ENCODE peak calls at places on chromosomes 12 and 14, in seven cellular contexts. Y is OCI-LY7, C is cardiac muscle cell, E is tibial nerve, Z is type B pancreatic cell, R is ascending aorta, U is B cell. H is an unnamed sample.

GRCh38 chr14:69685217-69685616 is 73.8 kb downstream of the SUSD6 start:
- DNase-seq in Y (no peak), R (no peak), C (no peak), Z (no peak), U (no peak), E (no peak), H (peak)

GRCh38 chr12:103667129-103667528 is 80.1 kb downstream of the STAB2 start:
- DNase-seq in R (no peak), Z (no peak), U (no peak), Y (no peak), C (no peak), E (no peak), H (no peak)

GRCh38 chr12:32947203-32947795 is 50.7 kb upstream of the PKP2 start:
- DNase-seq in U (no peak), R (no peak), Z (no peak), Y (peak), C (peak), E (no peak), H (no peak)

GRCh38 chr14:104469591-104469990 is 110.0 kb upstream of the C14orf180 start:
- DNase-seq in U (no peak), R (no peak), Y (no peak), Z (no peak), C (no peak), E (no peak), H (no peak)

GRCh38 chr14:72439707-72440106 is 454.2 kb downstream of the DPF3 start:
- DNase-seq in E (no peak), U (no peak), C (no peak), Y (no peak), Z (no peak), R (no peak), H (peak)

GRCh38 chr12:64675795-64676194 is 65.5 kb downstream of the RASSF3 start:
- DNase-seq in Y (no peak), E (no peak), Z (no peak), C (no peak), U (no peak), R (peak), H (no peak)

GRCh38 chr14:82755476-82755875 is 1221.8 kb upstream of the SEL1L start:
- DNase-seq in Z (no peak), Y (no peak), U (no peak), C (no peak), R (no peak), E (no peak), H (no peak)

GRCh38 chr12:106840217-106840616 is 65.7 kb downstream of the RIC8B start:
- DNase-seq in Z (no peak), Y (no peak), U (no peak), R (no peak), E (no peak), C (peak), H (no peak)

GRCh38 chr12:56104815-56105476 is 587 bp downstream of the PA2G4 start:
- DNase-seq in R (no peak), Y (peak), E (no peak), C (peak), Z (peak), U (no peak), H (peak)

GRCh38 chr12:11669348-11669747 is 19.9 kb downstream of the ETV6 start:
- DNase-seq in U (no peak), R (no peak), Y (no peak), Z (no peak), E (no peak), C (no peak), H (no peak)

GRCh38 chr12:104137175-104137901 is 672 bp downstream of the NFYB start:
- DNase-seq in C (peak), U (peak), Z (peak), E (no peak), Y (peak), R (no peak), H (peak)

GRCh38 chr14:79842270-79842669 is 369.0 kb downstream of the DIO2 start:
- DNase-seq in E (no peak), Y (no peak), Z (no peak), R (no peak), C (no peak), U (no peak), H (no peak)

GRCh38 chr14:32102152-32102787 is 25.2 kb downstream of the ARHGAP5 start:
- DNase-seq in Y (no peak), U (no peak), E (no peak), Z (no peak), R (no peak), C (no peak), H (peak)

GRCh38 chr14:95256011-95256775 is 63.5 kb downstream of the CLMN start:
- DNase-seq in Z (peak), R (no peak), U (no peak), Y (no peak), C (no peak), E (no peak), H (no peak)

GRCh38 chr12:65673291-65673690 is 151.0 kb upstream of the HMGA2 start:
- DNase-seq in C (no peak), Z (no peak), E (no peak), R (no peak), Y (no peak), U (no peak), H (no peak)

GRCh38 chr12:124125472-124125871 is 152.5 kb downstream of the ZNF664 start:
- DNase-seq in Z (no peak), U (no peak), C (no peak), Y (no peak), R (no peak), E (no peak), H (no peak)

GRCh38 chr14:94059998-94060397 is 21.0 kb downstream of the DDX24 start:
- DNase-seq in E (no peak), R (no peak), C (peak), U (no peak), Y (no peak), Z (no peak), H (no peak)

GRCh38 chr12:89873745-89874144 is 165.1 kb upstream of the ATP2B1 start:
- DNase-seq in C (peak), U (peak), E (no peak), Y (peak), R (no peak), Z (no peak), H (no peak)

GRCh38 chr14:79971330-79971729 is 240.0 kb downstream of the DIO2 start:
- DNase-seq in U (no peak), C (no peak), Z (no peak), Y (no peak), R (no peak), E (peak), H (no peak)

GRCh38 chr12:113445544-113446176 is 23.5 kb downstream of the SDSL start:
- DNase-seq in R (no peak), C (no peak), U (no peak), E (no peak), Z (no peak), Y (peak), H (no peak)

GRCh38 chr12:122951979-122952892 is 14.0 kb downstream of the ABCB9 start:
- DNase-seq in R (no peak), E (peak), C (peak), Z (no peak), U (peak), Y (peak), H (peak)

GRCh38 chr14:65107200-65107599 is 4.9 kb upstream of the MAX start:
- DNase-seq in E (no peak), R (no peak), U (no peak), Z (no peak), Y (no peak), C (no peak), H (no peak)

GRCh38 chr14:65109357-65109756 is 7.0 kb upstream of the MAX start:
- DNase-seq in U (no peak), Y (no peak), Z (no peak), C (no peak), E (no peak), R (no peak), H (no peak)

GRCh38 chr14:65106316-65106715 is 4.0 kb upstream of the MAX start:
- DNase-seq in R (no peak), E (no peak), C (no peak), Z (no peak), U (no peak), Y (no peak), H (no peak)

GRCh38 chr14:65115615-65116014 is 13.3 kb upstream of the MAX start:
- DNase-seq in C (no peak), R (no peak), E (no peak), Y (peak), U (no peak), Z (no peak), H (no peak)

GRCh38 chr14:65110525-65110924 is 8.2 kb upstream of the MAX start:
- DNase-seq in Y (no peak), E (no peak), Z (no peak), U (no peak), R (no peak), C (no peak), H (no peak)
- TF ChIP-seq CTCF in Y (no peak), E (no peak), Z (no peak), U (no peak), R (no peak), C (no peak), H (no peak)

GRCh38 chr14:74424606-74425005 is 1.4 kb downstream of the SYNDIG1L start:
- DNase-seq in U (no peak), R (no peak), E (no peak), Y (no peak), Z (no peak), C (no peak), H (no peak)
- TF ChIP-seq CTCF in U (no peak), R (no peak), E (no peak), Y (no peak), Z (no peak), C (no peak), H (no peak)

GRCh38 chr12:129195081-129195480 is 341.8 kb downstream of the GLT1D1 start:
- DNase-seq in Y (no peak), Z (no peak), U (no peak), R (no peak), C (no peak), E (no peak), H (no peak)
- TF ChIP-seq CTCF in Y (no peak), Z (no peak), U (no peak), R (no peak), C (no peak), E (no peak), H (no peak)

GRCh38 chr12:108912361-108912760 is 32.5 kb downstream of the DAO start:
- DNase-seq in C (no peak), Z (no peak), Y (no peak), R (no peak), E (no peak), U (no peak), H (no peak)

GRCh38 chr12:108905725-108906124 is 25.8 kb downstream of the DAO start:
- DNase-seq in E (no peak), Y (no peak), Z (no peak), R (no peak), C (no peak), U (no peak), H (no peak)

GRCh38 chr12:108907861-108908302 is 28.0 kb downstream of the DAO start:
- DNase-seq in Z (no peak), R (no peak), E (no peak), U (no peak), C (peak), Y (no peak), H (no peak)

GRCh38 chr12:108911915-108912314 is 32.0 kb downstream of the DAO start:
- DNase-seq in Y (no peak), E (no peak), U (no peak), C (no peak), R (no peak), Z (no peak), H (no peak)

DNA sequence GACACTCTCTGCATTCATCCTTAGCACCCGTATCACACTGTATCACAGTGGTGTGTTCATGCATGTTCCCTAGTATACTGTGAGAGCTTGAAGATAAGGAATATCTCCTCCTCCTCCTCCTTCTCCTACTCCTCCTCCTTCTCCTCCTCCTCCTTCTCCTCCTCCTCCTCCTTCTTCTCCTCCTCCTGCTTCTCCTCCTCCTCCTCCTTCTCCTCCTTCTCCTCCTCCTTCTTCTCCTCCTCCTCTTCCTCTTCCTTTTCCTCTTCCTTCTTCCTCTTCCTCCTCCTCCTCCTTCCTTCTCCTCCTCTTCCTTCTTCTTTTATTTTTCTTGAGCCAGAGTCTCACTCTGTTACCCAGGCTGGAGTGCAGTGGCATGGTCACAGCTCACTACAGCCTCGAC is 27.1 kb downstream of the DAO start:
- DNase-seq in C (no peak), Y (no peak), R (no peak), E (no peak), U (no peak), Z (no peak), H (no peak)
- TF ChIP-seq CTCF in C (no peak), Y (no peak), R (no peak), E (no peak), U (no peak), Z (no peak), H (no peak)

GRCh38 chr14:35406090-35406489 is 1.5 kb upstream of the NFKBIA start:
- DNase-seq in Y (no peak), U (no peak), C (no peak), E (no peak), R (no peak), Z (no peak), H (no peak)

GRCh38 chr14:35404246-35404495 is 378 bp downstream of the NFKBIA start:
- DNase-seq in C (no peak), E (no peak), Y (no peak), R (no peak), Z (no peak), U (no peak), H (no peak)

GRCh38 chr14:35403397-35404245 is 928 bp downstream of the NFKBIA start:
- DNase-seq in Z (peak), Y (peak), U (peak), E (peak), R (peak), C (peak), H (peak)

GRCh38 chr14:35405304-35405996 is 901 bp upstream of the NFKBIA start:
- DNase-seq in Z (no peak), C (no peak), Y (no peak), E (peak), U (no peak), R (no peak), H (no peak)

DNA sequence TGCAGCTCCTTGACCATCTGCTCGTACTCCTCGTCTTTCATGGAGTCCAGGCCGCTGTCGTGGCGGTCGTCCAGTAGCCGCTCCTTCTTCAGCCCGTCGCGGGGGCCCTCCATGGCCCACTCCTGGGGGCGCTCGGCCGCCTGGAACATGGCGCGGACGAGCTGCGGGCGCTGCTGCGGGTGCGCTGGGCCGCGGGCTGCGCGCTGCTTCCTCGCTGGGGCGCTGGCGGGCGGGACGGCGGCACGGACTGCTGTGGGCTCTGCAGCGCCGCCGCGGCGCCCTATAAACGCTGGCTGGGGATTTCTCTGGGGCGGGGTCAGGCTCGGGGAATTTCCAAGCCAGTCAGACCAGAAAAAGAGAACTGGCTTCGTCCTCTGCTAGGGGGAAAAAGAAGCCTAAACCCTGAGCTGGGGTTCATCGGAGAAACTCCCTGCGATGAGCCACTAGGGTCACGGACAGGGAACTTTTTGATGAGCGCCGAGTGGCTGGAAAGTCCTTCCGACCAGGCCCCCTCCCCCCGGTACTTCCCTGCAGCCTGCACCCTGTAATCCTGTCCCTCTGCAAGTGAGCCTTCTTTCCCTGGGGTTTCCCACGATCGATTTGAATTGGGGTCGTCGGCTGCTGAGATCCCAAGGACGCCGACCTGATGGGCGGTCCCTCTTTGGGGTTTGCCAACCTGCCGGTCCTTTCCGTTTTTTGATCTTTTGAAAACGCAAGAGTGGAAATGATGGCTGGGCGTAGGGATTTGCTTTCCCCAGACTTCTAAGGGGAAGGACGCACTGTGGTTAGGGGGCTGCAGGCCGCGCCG is at the start of gene NFKBIA:
- DNase-seq in R (peak), Z (peak), U (peak), C (peak), E (peak), Y (peak), H (peak)
- TF ChIP-seq CTCF in R (no peak), Z (peak), U (peak), C (peak), E (peak), Y (peak), H (no peak)

DNA sequence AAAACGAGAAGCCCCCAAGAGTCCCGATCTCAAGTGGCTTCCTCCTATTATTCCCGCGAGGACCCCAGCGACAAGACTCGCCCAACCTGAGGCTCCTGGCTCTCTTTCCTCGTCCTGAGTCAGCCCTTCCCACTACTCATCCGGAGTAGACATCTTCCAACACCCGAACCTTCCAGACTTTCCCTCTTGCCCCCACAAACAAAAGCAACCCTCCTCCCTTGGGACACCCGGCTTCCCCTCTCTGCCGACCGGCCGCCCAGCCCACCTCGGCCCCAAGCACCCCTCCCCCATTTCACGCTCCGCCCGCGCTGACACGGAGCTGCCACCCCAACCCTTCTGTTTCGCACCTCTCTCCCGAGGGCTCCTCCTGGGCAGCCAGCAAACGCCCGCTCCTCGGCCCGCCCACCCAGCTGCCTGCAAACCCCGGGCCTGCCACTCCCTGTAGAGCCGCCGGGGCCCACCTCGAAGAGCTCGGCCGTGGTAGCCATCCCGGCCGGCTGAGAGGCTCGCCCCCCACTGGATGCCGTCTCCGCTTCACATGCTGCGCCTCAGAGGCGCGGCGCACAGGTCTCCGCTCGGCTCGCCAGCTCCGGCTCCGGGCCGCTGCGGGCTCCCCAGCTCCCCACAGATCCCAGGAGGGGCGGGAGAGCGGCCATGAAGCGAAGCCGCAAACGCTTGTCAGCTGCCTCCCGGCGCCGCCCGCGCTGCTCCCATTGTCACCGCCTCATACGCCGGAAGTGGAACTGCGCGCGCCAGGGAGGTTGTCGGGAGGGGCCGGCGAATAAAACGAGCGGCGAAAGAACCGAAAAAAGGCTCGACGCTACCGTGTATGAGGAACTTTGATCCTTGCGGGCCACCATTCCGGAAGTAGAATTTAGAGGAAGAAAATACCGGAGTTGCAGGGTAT is at the start of the genes AP5M1 and EXOC5:
- DNase-seq in C (peak), U (peak), Z (peak), R (peak), Y (peak), E (peak), H (peak)
- TF ChIP-seq CTCF in C (no peak), U (no peak), Z (peak), R (no peak), Y (no peak), E (peak), H (no peak)

DNA sequence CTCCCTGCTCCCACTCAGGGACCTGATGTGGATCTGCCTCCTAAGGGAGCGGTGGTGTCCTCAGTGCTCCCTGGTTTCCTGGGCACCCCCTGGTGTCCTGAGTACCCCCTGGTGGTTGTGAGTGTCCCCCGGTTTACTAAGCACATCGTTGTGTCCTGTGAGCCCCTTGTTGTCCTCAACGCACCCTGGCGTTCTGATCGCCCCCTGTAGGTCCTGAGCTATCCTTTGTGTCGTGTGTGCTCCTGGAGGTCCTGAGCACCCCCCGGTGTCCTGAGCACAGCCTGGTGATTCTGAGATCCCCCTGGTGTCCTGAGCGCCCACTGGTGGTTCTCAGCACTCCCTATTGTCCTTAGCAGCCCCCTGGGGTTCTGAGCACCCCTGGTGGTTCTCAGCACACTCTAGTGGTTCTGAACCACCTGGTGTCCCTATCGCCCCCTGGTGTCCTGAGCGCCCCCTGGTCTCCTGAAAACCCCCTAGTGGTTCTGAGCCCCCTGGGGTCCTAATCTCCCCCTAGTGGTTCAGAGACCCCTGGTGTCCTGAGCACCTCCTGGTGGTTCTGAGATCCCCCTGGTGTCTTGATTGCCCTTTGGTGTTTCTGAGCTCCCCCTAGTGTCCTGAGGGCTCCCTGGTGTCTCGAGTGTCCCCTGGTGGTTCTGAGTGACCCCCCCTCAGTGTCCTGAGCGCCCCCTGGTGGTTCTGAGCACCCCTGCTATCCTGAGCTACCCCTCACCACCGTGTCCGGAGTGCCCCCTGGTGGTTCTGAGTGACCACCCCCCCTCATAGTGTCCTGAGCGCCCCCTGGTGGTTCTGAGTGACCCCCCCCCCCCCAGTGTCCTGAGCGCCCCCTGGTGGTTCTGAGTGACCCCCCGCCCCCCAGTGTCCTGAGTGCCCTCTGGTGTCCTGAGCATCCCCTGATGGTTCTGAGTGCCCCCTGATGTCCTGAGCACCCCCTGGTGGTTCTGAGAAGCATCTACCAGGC is 615.1 kb downstream of the TMEM121 start:
- DNase-seq in C (no peak), Z (no peak), Y (no peak), E (no peak), R (no peak), U (peak), H (peak)
- TF ChIP-seq CTCF in C (no peak), Z (no peak), Y (no peak), E (no peak), R (no peak), U (no peak), H (peak)

GRCh38 chr12:112261559-112261958 is 120.7 kb downstream of the HECTD4 start:
- DNase-seq in Z (no peak), R (no peak), C (no peak), U (no peak), E (no peak), Y (no peak), H (no peak)
- TF ChIP-seq CTCF in Z (peak), R (no peak), C (peak), U (no peak), E (no peak), Y (no peak), H (no peak)